ENCODE peak calls at places on chromosomes 3 and 15, in eight cellular contexts. J is naive thymus-derived CD4-positive, alpha-beta T cell; K is tibial artery; B is neuronal stem cell; O is fibroblast of lung; E is MM.1S; W is adrenal gland; V is brain microvascular endothelial cell. C is an unnamed sample.

GRCh38 chr3:171270541-171270940 is 189.7 kb downstream of the TNIK start:
- DNase-seq in J (no peak), K (no peak), B (no peak), O (no peak), E (no peak), W (no peak), V (no peak), C (no peak)

GRCh38 chr3:14345496-14346150 is 56.8 kb upstream of the SLC6A6 start:
- DNase-seq in J (no peak), K (no peak), B (no peak), O (no peak), E (no peak), W (no peak), V (peak; percentile 28), C (no peak)

GRCh38 chr3:165404357-165405042 is 208.3 kb upstream of the SLITRK3 start:
- DNase-seq in J (no peak), K (no peak), B (no peak), O (no peak), E (no peak), W (no peak), V (no peak), C (no peak)

GRCh38 chr3:122458992-122459391 is 43.1 kb upstream of the WDR5B start:
- DNase-seq in J (no peak), K (no peak), B (no peak), O (peak; percentile 76), E (no peak), W (no peak), V (no peak), C (no peak)

GRCh38 chr15:65069179-65069578 is 1.4 kb upstream of the RASL12 start:
- DNase-seq in J (no peak), K (no peak), B (no peak), O (peak; percentile 100), E (no peak), W (no peak), V (peak; percentile 20), C (no peak)

GRCh38 chr3:86793786-86794185 is 197.2 kb downstream of the VGLL3 start:
- DNase-seq in J (no peak), K (no peak), B (no peak), O (peak; percentile 98), E (no peak), W (no peak), V (peak; percentile 88), C (no peak)

GRCh38 chr15:85380860-85381535 is 595 bp downstream of the AKAP13 start:
- DNase-seq in J (peak; percentile 73), K (peak; percentile 75), B (peak; percentile 65), O (no peak), E (peak; percentile 52), W (peak; percentile 44), V (no peak), C (peak; percentile 62)

GRCh38 chr15:68352401-68353062 is 75.0 kb downstream of the FEM1B start:
- DNase-seq in J (peak; percentile 36), K (peak; percentile 93), B (no peak), O (peak; percentile 88), E (no peak), W (peak; percentile 80), V (peak; percentile 96), C (no peak)

GRCh38 chr3:44995142-44995770 is 19.2 kb downstream of the EXOSC7 start:
- DNase-seq in J (no peak), K (peak; percentile 76), B (no peak), O (peak; percentile 71), E (no peak), W (peak; percentile 72), V (peak; percentile 66), C (no peak)
- H3K27ac ChIP-seq in J (no peak overlapping the region), K (peak overlapping the region; percentile 19), B (no peak overlapping the region), O (peak overlapping the region; percentile 23), E (no peak overlapping the region), W (peak overlapping the region; percentile 79), V (no peak overlapping the region), C (no peak overlapping the region)

DNA sequence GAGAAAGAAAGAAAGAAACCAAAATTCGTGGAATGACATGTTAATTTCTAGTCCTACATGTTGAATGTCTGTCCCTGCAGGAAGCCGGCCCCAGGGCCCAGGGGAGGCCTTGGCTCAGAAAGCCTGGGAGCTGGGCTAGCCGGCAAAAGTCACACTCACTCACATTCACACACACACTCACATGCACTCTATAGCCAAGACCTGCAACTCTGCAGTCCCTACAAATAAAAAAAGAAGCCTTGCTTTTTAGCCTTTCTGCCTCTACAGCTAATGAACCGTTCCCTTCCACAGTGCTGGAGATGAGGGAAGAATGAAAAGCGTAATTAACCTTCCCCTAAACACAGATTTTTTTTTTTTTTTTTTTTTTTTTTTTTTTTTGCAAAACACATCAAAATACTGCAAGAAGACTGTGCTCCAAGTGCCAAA is 4.4 kb downstream of the MECOM start:
- DNase-seq in J (no peak), K (no peak), B (peak; percentile 36), O (peak; percentile 43), E (no peak), W (no peak), V (no peak), C (no peak)
- H3K27me3 ChIP-seq in J (peaks cover 54% of the 10 kb centered on the region), K (no peaks in the 10 kb centered on the region), B (no peaks in the 10 kb centered on the region), O (peaks cover 4% of the 10 kb centered on the region), E (peaks cover 25% of the 10 kb centered on the region), W (peaks cover 65% of the 10 kb centered on the region), V (peaks cover 66% of the 10 kb centered on the region), C (peaks cover 58% of the 10 kb centered on the region)

DNA sequence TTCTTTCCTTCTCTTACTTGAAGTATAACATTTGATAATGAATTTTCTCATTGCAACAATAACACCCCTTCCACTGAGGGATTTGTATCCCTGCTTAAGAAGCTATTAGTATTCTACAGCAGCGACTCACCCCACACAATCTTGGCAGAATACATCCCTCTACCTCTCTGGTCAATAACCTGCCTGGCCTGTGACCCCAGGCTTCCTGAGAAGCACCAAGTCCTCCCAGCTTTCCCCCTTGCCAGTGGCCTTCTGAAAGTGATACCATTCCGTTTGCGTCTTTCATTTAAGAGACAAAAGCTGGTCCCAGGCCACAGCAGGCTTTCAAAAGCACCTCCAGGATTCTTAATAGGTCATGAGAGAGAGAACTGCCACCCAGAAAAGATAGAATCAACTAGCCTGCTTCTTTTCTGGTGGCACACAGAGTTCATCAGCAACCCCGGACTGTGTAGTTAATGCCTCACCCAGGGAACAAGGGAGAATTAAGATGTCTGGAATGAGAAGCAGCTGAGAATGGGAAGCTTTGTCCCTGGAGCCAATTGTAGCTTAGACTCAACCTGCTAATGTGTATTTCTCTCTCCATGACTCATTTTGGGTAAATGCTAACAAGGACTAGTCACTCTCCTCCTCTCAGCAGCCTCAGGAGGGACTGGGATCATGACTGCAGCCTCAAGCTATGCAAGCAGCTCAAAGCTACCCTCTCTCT is 101.0 kb upstream of the CPNE4 start:
- DNase-seq in J (no peak), K (no peak), B (peak; percentile 14), O (peak; percentile 92), E (peak; percentile 18), W (no peak), V (peak; percentile 96), C (no peak)
- H3K27ac ChIP-seq in J (no peak overlapping the region), K (no peak overlapping the region), B (peak overlapping the region; percentile 24), O (peak overlapping the region; percentile 85), E (peak overlapping the region; percentile 8), W (no peak overlapping the region), V (peak overlapping the region; percentile 99), C (no peak overlapping the region)

GRCh38 chr3:154893813-154894212 is 186.3 kb upstream of the MME start:
- DNase-seq in J (no peak), K (no peak), B (no peak), O (no peak), E (no peak), W (no peak), V (no peak), C (no peak)

GRCh38 chr3:154898916-154899315 is 181.2 kb upstream of the MME start:
- DNase-seq in J (no peak), K (no peak), B (no peak), O (peak; percentile 10), E (no peak), W (no peak), V (no peak), C (no peak)

GRCh38 chr3:154901263-154901662 is 178.9 kb upstream of the MME start:
- DNase-seq in J (no peak), K (no peak), B (no peak), O (no peak), E (no peak), W (no peak), V (no peak), C (no peak)

GRCh38 chr3:154900777-154901176 is 179.3 kb upstream of the MME start:
- DNase-seq in J (no peak), K (no peak), B (no peak), O (no peak), E (no peak), W (no peak), V (no peak), C (no peak)

DNA sequence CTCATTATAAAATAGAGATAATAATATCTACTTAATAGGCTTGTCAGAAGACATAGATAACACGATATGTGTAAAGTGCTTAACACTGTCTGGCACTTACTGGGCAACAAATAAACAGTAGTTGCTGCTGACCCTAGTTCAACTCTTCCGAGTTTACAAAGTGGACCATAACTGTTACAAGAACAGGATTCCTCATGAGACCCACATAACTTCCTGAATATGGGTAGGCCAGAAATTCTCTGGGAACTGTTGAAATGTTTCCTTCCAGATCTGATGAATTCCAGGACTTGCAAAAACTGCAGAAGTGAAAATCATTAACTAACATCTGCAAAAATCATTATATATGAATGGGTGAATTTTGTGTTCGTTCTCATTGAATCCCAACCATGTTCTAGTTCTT is 181.7 kb upstream of the MME start:
- DNase-seq in J (no peak), K (no peak), B (no peak), O (peak; percentile 13), E (no peak), W (no peak), V (no peak), C (no peak)
- H3K27me3 ChIP-seq in J (no peaks in the 10 kb centered on the region), K (no peaks in the 10 kb centered on the region), B (no peaks in the 10 kb centered on the region), O (no peaks in the 10 kb centered on the region), E (no peaks in the 10 kb centered on the region), W (no peaks in the 10 kb centered on the region), V (no peaks in the 10 kb centered on the region), C (no peaks in the 10 kb centered on the region)

DNA sequence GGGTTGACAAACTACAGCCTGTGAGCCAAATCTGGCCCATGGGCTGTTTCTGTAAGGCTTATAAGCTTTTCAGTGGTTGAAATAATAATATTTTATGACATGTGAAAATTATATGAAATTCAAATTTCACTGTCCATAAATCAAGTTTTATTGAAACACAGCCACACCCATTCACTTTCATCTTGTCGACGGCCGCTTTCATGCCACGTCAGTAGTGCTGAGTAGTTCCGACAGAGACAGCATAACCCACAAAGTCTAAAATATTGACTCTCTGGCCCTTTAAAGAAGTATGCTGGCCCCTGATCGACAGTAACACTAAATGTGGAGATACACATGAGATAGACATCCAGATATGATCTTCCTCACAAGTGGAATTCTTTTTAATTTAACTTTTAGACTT is 102.8 kb downstream of the PDZRN3 start:
- DNase-seq in J (no peak), K (no peak), B (no peak), O (no peak), E (no peak), W (no peak), V (no peak), C (no peak)
- H3K27ac ChIP-seq in J (no peak overlapping the region), K (peak overlapping the region; percentile 93), B (no peak overlapping the region), O (peak overlapping the region; percentile 40), E (no peak overlapping the region), W (no peak overlapping the region), V (no peak overlapping the region), C (no peak overlapping the region)